ENCODE peak calls at places on chromosomes 7 and 10, in eight cellular contexts. K, W, H, L, U, M, O and S are unnamed samples.

GRCh38 chr7:101237206-101238067 is at the start of gene CLDN15:
- DNase-seq in K (no peak), W (no peak), H (no peak), L (peak; percentile 86), U (peak; percentile 61), M (peak; percentile 85), O (no peak), S (peak; percentile 97)

GRCh38 chr7:144513332-144513731 is 109.8 kb upstream of the NOBOX start:
- DNase-seq in K (no peak), W (peak; percentile 34), H (no peak), L (no peak), U (no peak), M (no peak), O (peak; percentile 40), S (no peak)

GRCh38 chr7:15829689-15830088 is 143.2 kb upstream of the MEOX2 start:
- DNase-seq in K (no peak), W (no peak), H (no peak), L (peak; percentile 68), U (no peak), M (no peak), O (no peak), S (no peak)

GRCh38 chr7:28686418-28686800 is 271.7 kb downstream of the TRIL start:
- DNase-seq in K (no peak), W (peak; percentile 26), H (no peak), L (no peak), U (peak; percentile 79), M (no peak), O (peak; percentile 58), S (peak; percentile 73)

GRCh38 chr10:91976324-91977051 is 52.9 kb downstream of the BTAF1 start:
- DNase-seq in K (no peak), W (peak; percentile 20), H (no peak), L (no peak), U (no peak), M (no peak), O (peak; percentile 22), S (no peak)

GRCh38 chr7:136023134-136023869 is 46.1 kb upstream of the MTPN start:
- DNase-seq in K (no peak), W (no peak), H (no peak), L (no peak), U (no peak), M (no peak), O (no peak), S (no peak)

GRCh38 chr7:115229401-115230083 is 307.6 kb downstream of the MDFIC start:
- DNase-seq in K (no peak), W (no peak), H (no peak), L (no peak), U (no peak), M (no peak), O (no peak), S (no peak)

GRCh38 chr7:157487046-157487770 is 150.4 kb downstream of the DNAJB6 start:
- DNase-seq in K (no peak), W (no peak), H (no peak), L (no peak), U (no peak), M (no peak), O (no peak), S (no peak)

GRCh38 chr7:159027091-159027802 is 117.4 kb downstream of the VIPR2 start:
- DNase-seq in K (no peak), W (no peak), H (no peak), L (peak; percentile 54), U (no peak), M (no peak), O (peak; percentile 71), S (no peak)

GRCh38 chr10:20708305-20708704 is 188.8 kb downstream of the NEBL start:
- DNase-seq in K (no peak), W (no peak), H (no peak), L (no peak), U (no peak), M (no peak), O (no peak), S (no peak)

GRCh38 chr7:94907420-94908203 is at the start of gene PPP1R9A:
- DNase-seq in K (no peak), W (peak; percentile 71), H (no peak), L (peak; percentile 72), U (no peak), M (peak; percentile 45), O (peak; percentile 65), S (peak; percentile 74)

DNA sequence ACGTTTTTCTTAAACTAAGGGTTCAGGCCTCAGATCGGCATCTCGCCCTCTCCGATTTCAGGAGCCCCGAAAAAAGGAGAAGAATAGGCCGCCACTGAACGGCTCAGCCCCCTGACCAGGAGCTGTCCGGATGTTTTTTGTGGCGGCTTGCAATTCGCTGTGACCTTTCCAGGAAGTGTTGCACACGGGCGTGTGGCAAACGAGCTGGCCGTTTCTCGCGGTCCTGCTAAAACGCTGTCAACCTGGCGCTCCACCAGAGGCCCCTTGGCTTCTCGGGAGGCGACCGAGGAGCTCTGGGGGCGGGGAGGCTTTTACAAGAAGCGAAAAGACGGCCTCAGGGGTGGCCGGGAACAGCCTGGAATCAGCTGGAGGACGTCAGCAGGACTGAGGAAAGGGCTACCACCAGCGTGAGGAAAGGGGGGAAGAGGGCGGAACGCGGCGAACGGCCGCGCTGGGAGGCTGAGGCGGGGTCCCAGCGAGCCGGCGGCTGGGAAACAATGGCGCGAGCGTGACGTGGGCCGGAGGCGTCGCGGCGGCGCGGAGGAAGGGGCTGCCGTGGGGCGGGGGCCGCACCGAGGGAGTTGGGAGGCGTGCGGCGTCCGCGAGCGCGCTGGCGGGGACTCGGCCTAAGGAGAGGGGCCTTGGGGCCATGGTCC is 493 bp downstream of the NT5C2 start:
- DNase-seq in K (peak; percentile 91), W (peak; percentile 88), H (peak; percentile 51), L (peak; percentile 92), U (peak; percentile 75), M (peak; percentile 82), O (peak; percentile 56), S (peak; percentile 78)
- H3K4me3 ChIP-seq in K (peak overlapping the region; percentile 91), W (peak overlapping the region; percentile 66), H (peak overlapping the region; percentile 68), L (peak overlapping the region; percentile 88), U (peak overlapping the region; percentile 92), M (peak overlapping the region; percentile 83), O (peak overlapping the region; percentile 99), S (peak overlapping the region; percentile 97)

GRCh38 chr7:36281945-36282727 is 107.5 kb upstream of the ANLN start:
- DNase-seq in K (no peak), W (no peak), H (no peak), L (peak; percentile 48), U (peak; percentile 61), M (no peak), O (no peak), S (no peak)
- H3K27ac ChIP-seq in K (no peak overlapping the region), W (no peak overlapping the region), H (no peak overlapping the region), L (no peak overlapping the region), U (no peak overlapping the region), M (no peak overlapping the region), O (peak overlapping the region; percentile 90), S (no peak overlapping the region)

GRCh38 chr7:38310601-38311057 is 37.2 kb upstream of the TARP start:
- DNase-seq in K (no peak), W (no peak), H (no peak), L (no peak), U (no peak), M (peak; percentile 56), O (no peak), S (no peak)
- H3K4me3 ChIP-seq in K (no peak overlapping the region), W (no peak overlapping the region), H (no peak overlapping the region), L (no peak overlapping the region), U (no peak overlapping the region), M (peak overlapping the region; percentile 49), O (peak overlapping the region; percentile 58), S (no peak overlapping the region)

GRCh38 chr10:75773813-75774547 is 342.6 kb downstream of the LRMDA start:
- DNase-seq in K (no peak), W (no peak), H (no peak), L (no peak), U (no peak), M (no peak), O (no peak), S (no peak)
- H3K27ac ChIP-seq in K (no peak overlapping the region), W (no peak overlapping the region), H (no peak overlapping the region), L (no peak overlapping the region), U (no peak overlapping the region), M (no peak overlapping the region), O (peak overlapping the region; percentile 76), S (no peak overlapping the region)

DNA sequence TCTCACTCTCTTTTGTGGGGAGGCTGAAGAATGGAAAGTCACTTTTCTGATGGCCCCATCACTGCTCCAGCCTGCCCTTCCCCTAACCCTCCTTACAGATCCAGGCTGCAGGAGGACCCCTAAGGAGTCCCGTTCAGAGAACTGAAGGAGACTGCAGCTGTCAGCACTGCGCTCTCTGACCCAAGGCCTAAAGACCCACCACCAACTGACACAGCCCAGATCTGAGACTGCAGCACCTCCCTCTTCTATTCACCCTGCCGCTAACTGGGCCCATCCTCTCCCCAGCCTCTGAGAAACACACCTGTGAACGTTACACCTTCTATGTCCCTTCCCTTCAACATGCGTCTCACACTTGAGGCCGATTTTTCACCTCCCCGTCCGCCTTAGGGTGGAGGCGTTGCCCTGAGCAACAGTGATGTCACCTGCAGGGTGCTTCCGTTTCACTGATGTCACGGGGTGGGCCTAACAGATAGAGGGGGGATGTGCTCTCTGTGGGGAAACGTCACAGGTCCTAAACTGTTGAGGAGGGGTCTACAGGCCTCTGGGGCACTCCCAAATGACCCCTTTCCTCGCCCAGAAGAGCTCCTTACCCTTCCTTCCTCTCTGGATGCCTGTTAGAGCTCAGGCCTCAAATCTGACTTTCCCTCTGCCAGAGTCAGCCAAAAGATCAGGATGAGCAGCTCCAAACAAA is 5.1 kb downstream of the ITPRIP start:
- DNase-seq in K (peak; percentile 27), W (no peak), H (peak; percentile 95), L (peak; percentile 65), U (no peak), M (no peak), O (no peak), S (no peak)
- H3K4me3 ChIP-seq in K (no peak overlapping the region), W (no peak overlapping the region), H (peak overlapping the region; percentile 9), L (no peak overlapping the region), U (no peak overlapping the region), M (no peak overlapping the region), O (no peak overlapping the region), S (no peak overlapping the region)

GRCh38 chr7:30315589-30315988 is 31.2 kb downstream of the ZNRF2 start:
- DNase-seq in K (no peak), W (no peak), H (no peak), L (no peak), U (no peak), M (no peak), O (peak; percentile 49), S (no peak)
- H3K27ac ChIP-seq in K (no peak overlapping the region), W (no peak overlapping the region), H (no peak overlapping the region), L (no peak overlapping the region), U (no peak overlapping the region), M (no peak overlapping the region), O (peak overlapping the region; percentile 46), S (no peak overlapping the region)